ENCODE peak calls at places on chromosomes 6 and 20, in six cellular contexts. Y is AG04450, O is pancreas, L is heart left ventricle, A is left lung, M is uterus. B is an unnamed sample.
A peak's percentile ranks its signal among the peaks of the same experiment; 100 is the strongest.

GRCh38 chr6:81753709-81754678 is 1.5 kb upstream of the TENT5A start:
- DNase-seq in Y (no peak), O (peak; percentile 73), L (peak; percentile 89), A (peak; percentile 91), M (peak; percentile 86), B (peak; percentile 70)

GRCh38 chr6:131381052-131381451 is 192.0 kb upstream of the ARG1 start:
- DNase-seq in Y (no peak), O (no peak), L (peak; percentile 29), A (no peak), M (no peak), B (no peak)

GRCh38 chr6:130406935-130407532 is 41.2 kb downstream of the TMEM200A start:
- DNase-seq in Y (no peak), O (no peak), L (no peak), A (no peak), M (no peak), B (no peak)

GRCh38 chr6:102571236-102571908 is 1177.9 kb downstream of the GRIK2 start:
- DNase-seq in Y (no peak), O (no peak), L (no peak), A (no peak), M (no peak), B (no peak)

GRCh38 chr20:53102361-53102760 is 130.2 kb downstream of the TSHZ2 start:
- DNase-seq in Y (no peak), O (no peak), L (no peak), A (no peak), M (no peak), B (no peak)

GRCh38 chr6:138346302-138347195 is 31.2 kb upstream of the SMIM28 start:
- DNase-seq in Y (no peak), O (no peak), L (no peak), A (no peak), M (no peak), B (no peak)

GRCh38 chr20:4161447-4162251 is 146.3 kb upstream of the RNF24 start:
- DNase-seq in Y (no peak), O (peak; percentile 73), L (no peak), A (peak; percentile 44), M (no peak), B (no peak)

GRCh38 chr6:1313755-1314503 is 2.0 kb downstream of the FOXQ1 start:
- DNase-seq in Y (no peak), O (peak; percentile 53), L (no peak), A (peak; percentile 49), M (no peak), B (no peak)

GRCh38 chr6:36820700-36821580 is 18.3 kb downstream of the CPNE5 start:
- DNase-seq in Y (peak; percentile 21), O (no peak), L (peak; percentile 76), A (peak; percentile 54), M (no peak), B (peak; percentile 41)

GRCh38 chr6:41966961-41967311 is 25.3 kb upstream of the CCND3 start:
- DNase-seq in Y (peak; percentile 34), O (no peak), L (no peak), A (no peak), M (no peak), B (no peak)

GRCh38 chr20:39394461-39394860 is 432.3 kb downstream of the DHX35 start:
- DNase-seq in Y (no peak), O (no peak), L (no peak), A (no peak), M (no peak), B (no peak)

GRCh38 chr6:168376120-168376519 is 56.5 kb upstream of the DACT2 start:
- DNase-seq in Y (no peak), O (no peak), L (no peak), A (no peak), M (peak; percentile 8), B (no peak)

GRCh38 chr20:1933465-1933870 is 38.3 kb downstream of the SIRPA start:
- DNase-seq in Y (no peak), O (peak; percentile 25), L (peak; percentile 70), A (peak; percentile 50), M (peak; percentile 55), B (peak; percentile 55)

GRCh38 chr20:13875265-13875811 is 90.5 kb downstream of the NDUFAF5 start:
- DNase-seq in Y (no peak), O (no peak), L (no peak), A (no peak), M (no peak), B (no peak)

GRCh38 chr6:35804996-35805736 is at the start of gene LHFPL5:
- DNase-seq in Y (no peak), O (peak; percentile 55), L (peak; percentile 46), A (no peak), M (no peak), B (no peak)

GRCh38 chr20:2386516-2387179 is 5.9 kb downstream of the TGM6 start:
- DNase-seq in Y (no peak), O (no peak), L (no peak), A (no peak), M (no peak), B (no peak)

GRCh38 chr20:50517817-50518154 is 7.6 kb downstream of the PTPN1 start:
- DNase-seq in Y (no peak), O (no peak), L (no peak), A (no peak), M (no peak), B (no peak)

GRCh38 chr6:122995930-122996796 is at the start of gene CLVS2:
- DNase-seq in Y (no peak), O (no peak), L (no peak), A (no peak), M (peak; percentile 55), B (peak; percentile 82)

GRCh38 chr6:39978240-39978639 is 44.0 kb upstream of the MOCS1 start:
- DNase-seq in Y (no peak), O (no peak), L (no peak), A (no peak), M (no peak), B (no peak)

GRCh38 chr6:39980839-39981580 is 46.7 kb upstream of the MOCS1 start:
- DNase-seq in Y (no peak), O (peak; percentile 38), L (no peak), A (no peak), M (peak; percentile 28), B (peak; percentile 38)

GRCh38 chr6:39983193-39983592 is 48.9 kb upstream of the MOCS1 start:
- DNase-seq in Y (no peak), O (no peak), L (no peak), A (no peak), M (no peak), B (no peak)

GRCh38 chr6:39982720-39983119 is 48.5 kb upstream of the MOCS1 start:
- DNase-seq in Y (no peak), O (no peak), L (no peak), A (no peak), M (no peak), B (no peak)

DNA sequence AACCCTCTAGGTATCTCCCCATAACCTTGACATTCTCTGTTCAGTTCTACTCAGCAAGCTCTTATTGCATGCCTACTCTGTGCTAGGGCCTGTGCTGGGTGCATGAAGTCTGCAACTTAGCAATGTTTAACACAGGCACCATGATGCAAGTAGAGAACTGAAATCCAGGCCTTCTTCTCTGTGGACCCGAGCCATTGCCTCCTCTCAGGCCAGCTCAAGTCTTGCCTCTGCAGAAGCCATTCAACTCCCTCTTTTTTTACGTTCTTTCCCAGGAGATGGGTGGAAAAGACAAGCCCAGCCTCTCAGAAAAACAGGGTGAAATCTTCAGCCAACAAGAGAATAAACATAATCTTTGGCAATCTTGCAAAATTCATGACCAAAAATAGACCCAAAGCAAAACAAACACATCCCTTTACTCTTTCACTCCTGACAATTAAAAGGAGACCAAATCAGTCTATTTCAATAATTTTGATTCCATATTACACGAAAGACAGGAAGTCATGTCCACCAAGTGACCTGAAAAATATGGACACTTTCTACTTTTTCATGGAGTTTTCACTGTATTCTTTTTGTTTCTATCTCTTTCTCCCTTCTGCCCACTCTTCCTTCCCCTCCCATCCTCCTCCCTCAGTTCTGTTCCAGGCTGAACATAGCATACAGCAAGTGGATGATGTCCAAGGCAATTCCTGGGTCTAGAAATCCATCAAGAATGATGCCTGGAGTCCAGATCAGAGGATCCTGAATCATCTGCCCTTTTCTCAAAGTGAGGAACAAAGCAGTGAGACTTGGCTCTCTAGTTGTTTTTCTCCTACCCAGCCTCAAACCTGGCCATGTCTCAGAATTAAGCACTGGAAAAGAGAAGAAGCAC is 45.4 kb upstream of the MOCS1 start:
- DNase-seq in Y (no peak), O (no peak), L (no peak), A (no peak), M (peak; percentile 34), B (no peak)
- H3K27ac ChIP-seq in Y (no peak overlapping the region), O (no peak overlapping the region), L (no peak overlapping the region), A (peak overlapping the region; percentile 37), M (peak overlapping the region; percentile 80), B (no peak overlapping the region)

GRCh38 chr6:86508230-86508629 is 429.1 kb upstream of the HTR1E start:
- DNase-seq in Y (no peak), O (no peak), L (no peak), A (no peak), M (no peak), B (no peak)

GRCh38 chr6:86500035-86500434 is 437.3 kb upstream of the HTR1E start:
- DNase-seq in Y (no peak), O (no peak), L (no peak), A (no peak), M (no peak), B (no peak)

DNA sequence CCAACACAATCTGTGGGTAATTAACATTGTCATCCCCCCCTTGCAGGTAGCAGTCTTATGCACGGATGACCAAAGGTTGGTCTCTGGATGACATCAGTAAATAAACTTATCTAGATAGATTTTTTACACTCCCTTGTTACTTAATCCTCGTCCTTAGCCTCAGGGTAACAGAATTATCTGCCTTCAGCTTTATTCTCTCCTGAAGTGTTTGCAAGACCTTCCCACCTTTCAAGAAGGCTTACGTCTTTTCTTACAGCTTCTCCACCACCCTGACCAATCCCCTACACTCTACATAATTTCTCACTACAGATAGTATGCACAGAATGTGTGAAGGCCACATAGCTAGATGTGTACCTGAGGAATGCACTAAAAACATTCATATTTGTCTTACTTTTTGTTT is 434.8 kb upstream of the HTR1E start:
- DNase-seq in Y (no peak), O (no peak), L (no peak), A (no peak), M (no peak), B (no peak)
- TF ChIP-seq CTCF in Y (no peak), O (no peak), L (no peak), A (no peak), M (no peak), B (no peak)

GRCh38 chr20:57263127-57263609 is 3.3 kb downstream of the BMP7 start:
- DNase-seq in Y (no peak), O (no peak), L (no peak), A (no peak), M (no peak), B (no peak)
- H3K27ac ChIP-seq in Y (no peak overlapping the region), O (no peak overlapping the region), L (no peak overlapping the region), A (no peak overlapping the region), M (no peak overlapping the region), B (no peak overlapping the region)

GRCh38 chr6:50187212-50188055 is 137.7 kb upstream of the DEFB112 start:
- DNase-seq in Y (no peak), O (no peak), L (no peak), A (no peak), M (no peak), B (no peak)

GRCh38 chr6:50180646-50181045 is 130.9 kb upstream of the DEFB112 start:
- DNase-seq in Y (no peak), O (no peak), L (no peak), A (no peak), M (no peak), B (no peak)

DNA sequence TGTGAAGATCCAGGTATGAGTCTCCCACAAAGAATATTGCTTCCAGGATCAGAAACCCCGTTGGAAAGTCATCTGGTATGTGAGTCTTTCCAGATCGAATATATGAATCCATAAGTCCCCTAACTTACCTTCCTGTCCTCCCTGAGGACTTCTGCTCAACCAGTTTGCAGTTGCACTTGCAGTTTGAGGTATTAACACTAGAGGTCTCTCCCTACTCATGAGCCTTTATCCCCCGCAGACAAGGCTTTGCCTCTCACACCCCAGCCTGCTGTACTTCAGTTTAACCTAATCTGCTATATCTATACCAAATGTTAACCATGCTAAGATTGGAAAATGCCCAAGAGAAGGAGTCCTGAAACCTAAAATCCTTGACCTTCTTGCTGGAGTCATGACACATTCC is 135.3 kb upstream of the DEFB112 start:
- DNase-seq in Y (no peak), O (no peak), L (no peak), A (no peak), M (no peak), B (no peak)
- TF ChIP-seq CTCF in Y (peak; percentile 22), O (no peak), L (no peak), A (no peak), M (no peak), B (peak; percentile 18)

B was measured in dorsolateral prefrontal cortex.